ENCODE peak calls at places on chromosomes 11 and 22, in four cellular contexts. U is NB4, H is PC-3, E is ELF-1. A is an unnamed sample.
A peak's percentile ranks its signal among the peaks of the same experiment; 100 is the strongest.

GRCh38 chr22:46355369-46355995 is 20.0 kb downstream of the TRMU start:
- DNase-seq in E (peak; percentile 87), H (peak; percentile 67), U (peak; percentile 71), A (peak; percentile 75)

GRCh38 chr11:66595245-66595904 is 2.4 kb downstream of the CCS start:
- DNase-seq in H (no peak), E (no peak), U (peak; percentile 85), A (no peak)

GRCh38 chr11:132620423-132620822 is 911.9 kb downstream of the OPCML start:
- DNase-seq in U (no peak), H (no peak), E (no peak), A (no peak)

GRCh38 chr11:117809236-117810055 is 12.4 kb upstream of the DSCAML1 start:
- DNase-seq in E (peak; percentile 74), U (peak; percentile 72), H (peak; percentile 61), A (peak; percentile 80)

GRCh38 chr11:72069787-72070251 is 10.5 kb downstream of the NUMA1 start:
- DNase-seq in U (peak; percentile 84), E (peak; percentile 53), H (peak; percentile 90), A (no peak)

GRCh38 chr11:65291613-65292012 is 23.1 kb upstream of the CDC42EP2 start:
- DNase-seq in H (peak; percentile 66), E (peak; percentile 34), U (no peak), A (peak; percentile 91)

GRCh38 chr22:36191106-36191836 is 10.3 kb downstream of the APOL4 start:
- DNase-seq in U (no peak), E (no peak), H (no peak), A (peak; percentile 75)

GRCh38 chr11:95715777-95716241 is 73.8 kb downstream of the FAM76B start:
- DNase-seq in H (peak; percentile 46), E (no peak), U (peak; percentile 86), A (no peak)

GRCh38 chr22:29988719-29989118 is 91.5 kb upstream of the HORMAD2 start:
- DNase-seq in H (no peak), U (no peak), E (no peak), A (no peak)

GRCh38 chr22:30328466-30329049 is 1.8 kb upstream of the TBC1D10A start:
- DNase-seq in U (no peak), H (no peak), E (peak; percentile 77), A (no peak)

GRCh38 chr11:111393096-111393495 is 14.0 kb upstream of the POU2AF1 start:
- DNase-seq in U (no peak), E (no peak), H (peak; percentile 20), A (no peak)

GRCh38 chr22:41844513-41844912 is 11.6 kb downstream of the SREBF2 start:
- DNase-seq in E (peak; percentile 60), H (peak; percentile 74), U (no peak), A (no peak)

GRCh38 chr22:25403752-25404471 is 160.6 kb upstream of the GRK3 start:
- DNase-seq in H (peak; percentile 21), E (peak; percentile 36), U (peak; percentile 84), A (no peak)

GRCh38 chr22:16824718-16825687 is at the start of gene XKR3:
- DNase-seq in U (peak; percentile 79), H (peak; percentile 1), E (no peak), A (no peak)

GRCh38 chr11:44305643-44306468 is 4.1 kb downstream of the ALX4 start:
- DNase-seq in H (no peak), E (peak; percentile 70), U (no peak), A (no peak)

GRCh38 chr11:47768090-47768620 is 1.0 kb upstream of the FNBP4 start:
- DNase-seq in U (peak; percentile 39), E (peak; percentile 50), H (peak; percentile 6), A (peak; percentile 44)